ENCODE peak calls at places on chromosomes 1 and 21, in seven cellular contexts. T is GM13977; W is AG10803; F is iPS-NIHi11; V is CD8-positive, alpha-beta T cell; Y is astrocyte of the cerebellum; A is NCI-H226. H is an unnamed sample.

GRCh38 chr1:173418107-173418985 is 58.8 kb upstream of the PRDX6 start:
- DNase-seq in W (peak; percentile 68), V (no peak), A (no peak), Y (peak; percentile 29), F (no peak), T (no peak), H (no peak)

GRCh38 chr1:151790940-151791651 is 796 bp upstream of the TDRKH start:
- DNase-seq in W (no peak), A (no peak), Y (no peak), F (peak; percentile 34), T (no peak), V (no peak), H (peak; percentile 67)

GRCh38 chr1:35570589-35571137 is 2.5 kb upstream of the TFAP2E start:
- DNase-seq in W (no peak), F (no peak), V (no peak), T (no peak), Y (no peak), A (peak; percentile 75), H (no peak)

GRCh38 chr1:78003882-78004718 is 639 bp upstream of the DNAJB4 start:
- DNase-seq in W (peak; percentile 64), A (peak; percentile 53), V (peak; percentile 51), Y (peak; percentile 59), T (peak; percentile 39), F (peak; percentile 65), H (peak; percentile 72)

GRCh38 chr1:154342132-154342531 is 16.8 kb downstream of the ATP8B2 start:
- DNase-seq in A (no peak), F (no peak), Y (no peak), W (no peak), V (no peak), T (no peak), H (no peak)

GRCh38 chr1:52141513-52142219 is at the start of gene ZFYVE9:
- DNase-seq in Y (peak; percentile 53), W (peak; percentile 76), A (peak; percentile 74), V (peak; percentile 65), T (peak; percentile 88), F (peak; percentile 93), H (peak; percentile 81)

GRCh38 chr1:226041419-226041818 is 21.1 kb upstream of the H3-3A start:
- DNase-seq in W (no peak), Y (no peak), A (no peak), F (no peak), T (no peak), V (no peak), H (no peak)

GRCh38 chr1:89692601-89693503 is 59.9 kb downstream of the LRRC8C start:
- DNase-seq in A (peak; percentile 11), F (no peak), T (peak; percentile 22), V (no peak), Y (no peak), W (no peak), H (no peak)

GRCh38 chr1:238061967-238062613 is 171.4 kb upstream of the ZP4 start:
- DNase-seq in F (no peak), W (no peak), T (peak; percentile 10), V (no peak), Y (peak; percentile 57), A (no peak), H (no peak)

GRCh38 chr1:24857528-24858133 is 72.4 kb downstream of the RUNX3 start:
- DNase-seq in A (no peak), T (no peak), V (no peak), W (no peak), Y (no peak), F (peak; percentile 53), H (no peak)

GRCh38 chr1:163928649-163929048 is 606.9 kb downstream of the NUF2 start:
- DNase-seq in A (no peak), T (no peak), Y (no peak), V (no peak), W (peak; percentile 30), F (no peak), H (no peak)

GRCh38 chr1:86774305-86775304 is 70.2 kb downstream of the SH3GLB1 start:
- DNase-seq in A (peak; percentile 96), T (peak; percentile 25), V (no peak), Y (no peak), F (peak; percentile 56), W (peak; percentile 80), H (peak; percentile 69)

GRCh38 chr21:17513214-17514123 is 626 bp downstream of the CXADR start:
- DNase-seq in Y (no peak), V (no peak), F (peak; percentile 50), W (no peak), T (peak; percentile 37), A (peak; percentile 72), H (peak; percentile 49)

GRCh38 chr1:64186138-64186897 is 17.1 kb upstream of the UBE2U start:
- DNase-seq in Y (no peak), V (no peak), F (no peak), A (no peak), W (no peak), T (no peak), H (no peak)

GRCh38 chr1:100277866-100278265 is 11.8 kb downstream of the RTCA start:
- DNase-seq in V (peak; percentile 32), T (no peak), F (no peak), Y (no peak), A (no peak), W (no peak), H (no peak)

GRCh38 chr1:27806758-27807157 is 23.8 kb upstream of the PPP1R8 start:
- DNase-seq in Y (no peak), W (no peak), T (no peak), F (no peak), V (no peak), A (no peak), H (no peak)

GRCh38 chr1:157001304-157001703 is 44.2 kb downstream of the ARHGEF11 start:
- DNase-seq in V (no peak), T (no peak), Y (peak; percentile 9), W (peak; percentile 26), F (no peak), A (no peak), H (no peak)

GRCh38 chr1:7022058-7022457 is 236.8 kb downstream of the CAMTA1 start:
- DNase-seq in A (no peak), T (no peak), W (no peak), F (peak; percentile 49), Y (no peak), V (no peak), H (no peak)

GRCh38 chr1:232046531-232047283 is 420.1 kb downstream of the DISC1 start:
- DNase-seq in W (no peak), F (no peak), V (no peak), T (no peak), A (no peak), Y (no peak), H (no peak)

GRCh38 chr1:231918239-231919015 is 291.8 kb downstream of the DISC1 start:
- DNase-seq in W (peak; percentile 43), F (no peak), T (no peak), Y (peak; percentile 42), V (peak; percentile 41), A (peak; percentile 20), H (no peak)

GRCh38 chr1:147919881-147920280 is 8.3 kb upstream of the GPR89B start:
- DNase-seq in T (no peak), Y (no peak), A (no peak), V (no peak), F (no peak), W (no peak), H (no peak)

GRCh38 chr1:180912801-180913616 is at the start of gene KIAA1614:
- DNase-seq in T (peak; percentile 53), V (no peak), A (no peak), Y (no peak), F (peak; percentile 74), W (peak; percentile 62), H (no peak)

GRCh38 chr1:85554630-85555327 is 25.8 kb upstream of the CCN1 start:
- DNase-seq in V (no peak), A (peak; percentile 74), W (peak; percentile 80), T (no peak), F (no peak), Y (no peak), H (no peak)

GRCh38 chr21:36379236-36379635 is 6.0 kb upstream of the CHAF1B start:
- DNase-seq in W (no peak), T (no peak), V (no peak), Y (no peak), A (no peak), F (no peak), H (no peak)

GRCh38 chr21:46148106-46148505 is 7.3 kb downstream of the FTCD start:
- DNase-seq in V (no peak), W (no peak), A (no peak), T (no peak), Y (no peak), F (no peak), H (no peak)

GRCh38 chr21:30831194-30831765 is 1.7 kb upstream of the KRTAP7-1 start:
- DNase-seq in T (peak; percentile 31), Y (no peak), A (no peak), W (no peak), F (peak; percentile 65), V (no peak), H (peak; percentile 26)

GRCh38 chr1:246795094-246795671 is 71.0 kb downstream of the SCCPDH start:
- DNase-seq in T (no peak), V (no peak), A (no peak), F (peak; percentile 53), Y (no peak), W (no peak), H (no peak)

GRCh38 chr1:10479276-10479675 is 4.5 kb downstream of the PEX14 start:
- DNase-seq in Y (no peak), F (no peak), A (no peak), W (no peak), V (no peak), T (no peak), H (no peak)

GRCh38 chr1:184745929-184746583 is 8.6 kb downstream of the EDEM3 start:
- DNase-seq in F (no peak), T (no peak), W (no peak), A (no peak), Y (no peak), V (no peak), H (no peak)

GRCh38 chr1:19130476-19130875 is 79.6 kb downstream of the UBR4 start:
- DNase-seq in W (no peak), V (no peak), T (no peak), F (no peak), A (no peak), Y (no peak), H (no peak)

GRCh38 chr1:27233677-27234053 is 767 bp upstream of the WDTC1 start:
- DNase-seq in W (no peak), V (peak; percentile 45), F (peak; percentile 20), Y (no peak), T (no peak), A (no peak), H (no peak)

GRCh38 chr1:235329139-235329808 is 904 bp downstream of the GGPS1 start:
- DNase-seq in T (peak; percentile 45), F (peak; percentile 10), A (no peak), V (peak; percentile 56), W (peak; percentile 31), Y (peak; percentile 18), H (peak; percentile 23)

GRCh38 chr1:161198206-161198876 is 513 bp downstream of the ADAMTS4 start:
- DNase-seq in F (peak; percentile 86), Y (no peak), T (no peak), V (no peak), W (peak; percentile 41), A (no peak), H (peak; percentile 45)

GRCh38 chr1:172955161-172955821 is 95.5 kb downstream of the TNFSF18 start:
- DNase-seq in T (no peak), F (no peak), A (peak; percentile 76), W (peak; percentile 99), V (no peak), Y (no peak), H (no peak)

GRCh38 chr1:234979316-234980223 is 149.1 kb downstream of the TOMM20 start:
- DNase-seq in A (no peak), F (no peak), W (no peak), V (no peak), Y (no peak), T (no peak), H (no peak)

GRCh38 chr1:228393811-228394570 is 12.6 kb downstream of the TRIM11 start:
- DNase-seq in V (peak; percentile 8), F (no peak), Y (no peak), W (no peak), A (no peak), T (no peak), H (no peak)

GRCh38 chr1:198788561-198789064 is 149.8 kb downstream of the PTPRC start:
- DNase-seq in W (no peak), Y (no peak), A (peak; percentile 16), V (peak; percentile 34), T (peak; percentile 32), F (peak; percentile 59), H (peak; percentile 42)

GRCh38 chr1:2300004-2300771 is 72.1 kb downstream of the SKI start:
- DNase-seq in T (peak; percentile 93), W (no peak), V (peak; percentile 88), A (no peak), Y (no peak), F (no peak), H (no peak)

H was measured in HEK293T.